ENCODE peak calls at places on chromosome 4, in nine cellular contexts. X, U, T, K, N, G, R, Z and S are unnamed samples.
A peak's percentile ranks its signal among the peaks of the same experiment; 100 is the strongest.

GRCh38 chr4:110793890-110794588 is 171.2 kb upstream of the PITX2 start:
- DNase-seq in Z (no peak), R (no peak), G (no peak), K (no peak), T (peak; percentile 83), N (no peak), U (no peak), X (no peak), S (no peak)

GRCh38 chr4:119233750-119234149 is 21.2 kb downstream of the USP53 start:
- DNase-seq in T (no peak), X (no peak), K (no peak), Z (no peak), R (peak; percentile 9), U (no peak), N (no peak), G (no peak), S (no peak)

GRCh38 chr4:152463562-152463961 is 72.3 kb downstream of the FBXW7 start:
- DNase-seq in T (no peak), U (no peak), N (no peak), Z (no peak), K (no peak), G (no peak), R (no peak), X (no peak), S (no peak)

GRCh38 chr4:140135529-140136021 is 18.4 kb downstream of the MAML3 start:
- DNase-seq in N (peak; percentile 18), G (peak; percentile 60), Z (no peak), K (peak; percentile 55), R (no peak), U (peak; percentile 20), T (no peak), X (no peak), S (peak; percentile 19)

GRCh38 chr4:46649390-46649789 is 259.5 kb upstream of the GABRA2 start:
- DNase-seq in R (no peak), U (no peak), K (no peak), G (no peak), X (no peak), N (no peak), Z (no peak), T (no peak), S (no peak)

GRCh38 chr4:102554482-102554881 is 53.3 kb downstream of the NFKB1 start:
- DNase-seq in Z (no peak), T (peak; percentile 16), K (no peak), G (no peak), N (no peak), U (peak; percentile 23), R (no peak), X (no peak), S (no peak)

GRCh38 chr4:24228692-24229091 is 338.8 kb upstream of the PPARGC1A start:
- DNase-seq in R (no peak), Z (no peak), K (no peak), G (no peak), U (no peak), T (no peak), X (no peak), N (no peak), S (no peak)

GRCh38 chr4:37431417-37431743 is 186.8 kb downstream of the NWD2 start:
- DNase-seq in G (no peak), K (no peak), U (no peak), R (no peak), N (no peak), T (no peak), Z (no peak), X (no peak), S (no peak)

GRCh38 chr4:186798951-186799659 is 75.4 kb upstream of the FAT1 start:
- DNase-seq in K (no peak), Z (no peak), N (no peak), U (no peak), G (no peak), R (no peak), T (no peak), X (no peak), S (no peak)

GRCh38 chr4:183402771-183403170 is 41.7 kb upstream of the CDKN2AIP start:
- DNase-seq in U (no peak), X (no peak), N (peak; percentile 66), G (no peak), T (no peak), R (no peak), K (no peak), Z (peak; percentile 8), S (no peak)

GRCh38 chr4:19961092-19961491 is 290.6 kb upstream of the SLIT2 start:
- DNase-seq in R (no peak), G (no peak), X (no peak), U (no peak), K (no peak), N (no peak), Z (no peak), T (no peak), S (no peak)

GRCh38 chr4:18512718-18513117 is 491.2 kb upstream of the LCORL start:
- DNase-seq in T (no peak), K (no peak), Z (no peak), U (no peak), N (no peak), X (no peak), G (no peak), R (no peak), S (no peak)

GRCh38 chr4:71607780-71608673 is 175.9 kb downstream of the GC start:
- DNase-seq in K (no peak), Z (no peak), R (no peak), U (no peak), X (no peak), G (no peak), N (peak; percentile 15), T (no peak), S (no peak)

GRCh38 chr4:2441393-2442174 is 22.8 kb downstream of the CFAP99 start:
- DNase-seq in T (peak; percentile 81), X (peak; percentile 71), K (peak; percentile 14), N (peak; percentile 83), U (no peak), Z (peak; percentile 82), R (peak; percentile 92), G (no peak), S (no peak)

GRCh38 chr4:54228563-54229501 is at the start of gene PDGFRA:
- DNase-seq in N (peak; percentile 7), U (no peak), R (no peak), Z (no peak), G (no peak), K (peak; percentile 15), T (peak; percentile 45), X (no peak), S (no peak)

GRCh38 chr4:72555377-72555831 is 13.6 kb downstream of the ADAMTS3 start:
- DNase-seq in G (no peak), T (no peak), U (no peak), Z (no peak), X (no peak), N (no peak), R (no peak), K (no peak), S (no peak)

GRCh38 chr4:73855406-73855805 is 2.3 kb downstream of the PF4V1 start:
- DNase-seq in X (no peak), U (no peak), K (no peak), G (no peak), R (no peak), Z (no peak), T (no peak), N (no peak), S (no peak)

GRCh38 chr4:89056953-89057398 is at the start of gene FAM13A:
- DNase-seq in U (peak; percentile 35), R (no peak), X (no peak), G (peak; percentile 41), T (peak; percentile 97), N (peak; percentile 86), Z (no peak), K (peak; percentile 46), S (peak; percentile 37)

GRCh38 chr4:41280010-41280409 is 23.3 kb downstream of the UCHL1 start:
- DNase-seq in X (no peak), T (no peak), Z (no peak), K (no peak), R (no peak), N (no peak), U (no peak), G (no peak), S (no peak)

GRCh38 chr4:112973897-112974296 is 75.6 kb upstream of the ANK2 start:
- DNase-seq in K (no peak), T (no peak), X (no peak), N (no peak), Z (no peak), G (no peak), R (no peak), U (no peak), S (no peak)

GRCh38 chr4:88823058-88823919 is 125.7 kb upstream of the NAP1L5 start:
- DNase-seq in T (peak; percentile 86), K (peak; percentile 84), Z (peak; percentile 51), G (peak; percentile 45), R (peak; percentile 62), U (peak; percentile 80), X (peak; percentile 57), N (peak; percentile 80), S (peak; percentile 65)

GRCh38 chr4:189279188-189279587 is 661.5 kb upstream of the FRG1 start:
- DNase-seq in T (no peak), R (no peak), G (no peak), K (no peak), X (no peak), U (no peak), N (peak; percentile 34), Z (no peak), S (no peak)

GRCh38 chr4:118883861-118884260 is 4.8 kb upstream of the SYNPO2 start:
- DNase-seq in R (no peak), X (no peak), Z (no peak), T (no peak), N (no peak), G (no peak), K (no peak), U (no peak), S (no peak)

GRCh38 chr4:54586343-54586953 is 71.3 kb upstream of the KIT start:
- DNase-seq in X (no peak), T (no peak), K (no peak), G (no peak), Z (no peak), U (no peak), N (no peak), R (no peak), S (no peak)

GRCh38 chr4:94897023-94897422 is 139.3 kb downstream of the BMPR1B start:
- DNase-seq in X (no peak), N (no peak), R (no peak), Z (no peak), G (no peak), U (no peak), T (no peak), K (no peak), S (no peak)

GRCh38 chr4:40232610-40233009 is 35.8 kb downstream of the RHOH start:
- DNase-seq in U (no peak), G (no peak), Z (no peak), K (no peak), X (no peak), N (no peak), T (no peak), R (no peak), S (no peak)

GRCh38 chr4:5539584-5539983 is 168.8 kb downstream of the EVC2 start:
- DNase-seq in K (no peak), G (no peak), U (no peak), X (no peak), T (no peak), N (no peak), Z (no peak), R (no peak), S (no peak)

GRCh38 chr4:71549516-71550160 is 210.8 kb downstream of the SLC4A4 start:
- DNase-seq in T (no peak), K (no peak), U (no peak), X (no peak), G (no peak), N (no peak), R (no peak), Z (no peak), S (no peak)

GRCh38 chr4:149264093-149264733 is 551.4 kb downstream of the IQCM start:
- DNase-seq in T (peak; percentile 72), X (no peak), R (peak; percentile 7), N (peak; percentile 2), U (no peak), G (no peak), K (no peak), Z (no peak), S (no peak)

GRCh38 chr4:126888968-126889367 is 743.8 kb upstream of the INTU start:
- DNase-seq in N (no peak), Z (no peak), R (no peak), U (no peak), G (no peak), X (no peak), T (no peak), K (no peak), S (no peak)

GRCh38 chr4:30837131-30837539 is 117.0 kb downstream of the PCDH7 start:
- DNase-seq in G (no peak), Z (no peak), T (peak; percentile 67), U (no peak), R (no peak), X (no peak), N (no peak), K (no peak), S (no peak)